ENCODE peak calls at places on chromosomes 7 and 10, in five cellular contexts. B, W, K, Z and E are unnamed samples.

GRCh38 chr7:158325530-158326381 is 261.9 kb downstream of the PTPRN2 start:
- DNase-seq in Z (no peak), K (peak), W (peak), B (no peak), E (no peak)

GRCh38 chr7:139078399-139078798 is 31.1 kb downstream of the ZC3HAV1 start:
- DNase-seq in W (no peak), Z (no peak), B (no peak), K (no peak), E (no peak)

GRCh38 chr7:38322461-38322860 is 49.0 kb upstream of the TARP start:
- DNase-seq in K (no peak), W (no peak), Z (no peak), B (no peak), E (no peak)

GRCh38 chr7:13802651-13803050 is 186.8 kb downstream of the ETV1 start:
- DNase-seq in W (no peak), Z (no peak), B (no peak), K (no peak), E (no peak)

GRCh38 chr10:120962386-120963052 is 111.4 kb downstream of the WDR11 start:
- DNase-seq in B (no peak), W (no peak), Z (no peak), K (no peak), E (no peak)

GRCh38 chr7:158004123-158004490 is 583.5 kb downstream of the PTPRN2 start:
- DNase-seq in K (no peak), B (no peak), Z (no peak), W (no peak), E (no peak)

GRCh38 chr7:152859781-152860191 is 100.2 kb downstream of the ACTR3B start:
- DNase-seq in K (peak), Z (no peak), W (peak), B (no peak), E (no peak)

GRCh38 chr10:31143331-31143935 is 111.8 kb upstream of the ZNF438 start:
- DNase-seq in B (no peak), K (no peak), W (no peak), Z (no peak), E (no peak)

GRCh38 chr7:4383584-4383983 is 298.5 kb upstream of the FOXK1 start:
- DNase-seq in K (no peak), B (no peak), Z (no peak), W (no peak), E (no peak)

GRCh38 chr7:129468087-129468486 is 33.9 kb downstream of the STRIP2 start:
- DNase-seq in Z (no peak), K (no peak), W (no peak), B (no peak), E (no peak)

GRCh38 chr7:111357691-111358090 is 204.6 kb downstream of the IMMP2L start:
- DNase-seq in W (no peak), Z (no peak), K (no peak), B (no peak), E (no peak)

GRCh38 chr10:6186894-6187256 is 15.9 kb upstream of the PFKFB3 start:
- DNase-seq in B (no peak), W (no peak), Z (peak), K (no peak), E (no peak)

GRCh38 chr7:148727501-148728278 is 29.0 kb downstream of the CUL1 start:
- DNase-seq in K (no peak), W (no peak), B (no peak), Z (no peak), E (no peak)
- TF ChIP-seq CTCF in K (no peak), W (no peak), B (no peak), Z (no peak), E (no peak)

DNA sequence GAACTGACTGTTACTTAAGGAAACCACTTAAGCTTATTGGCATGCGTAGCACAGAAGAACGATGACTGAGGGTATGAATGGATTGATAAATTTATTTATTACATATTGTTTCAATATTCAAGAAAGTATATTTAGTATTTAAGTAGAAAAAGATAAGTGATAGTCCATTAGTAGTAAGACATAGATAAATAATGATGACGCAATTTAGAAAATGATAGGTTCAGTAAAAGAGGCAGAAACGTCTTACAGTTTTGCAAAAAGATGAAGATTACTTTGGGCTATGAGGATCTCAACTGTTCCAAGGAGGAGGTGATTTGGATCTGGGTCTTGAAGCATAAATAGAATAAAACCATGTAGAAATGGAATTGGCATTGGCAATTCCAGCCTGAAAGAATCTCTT is 36.6 kb upstream of the RSU1 start:
- DNase-seq in W (no peak), B (no peak), K (no peak), Z (no peak), E (no peak)
- H3K27ac ChIP-seq in W (no peak), B (no peak), K (no peak), Z (no peak), E (no peak)

DNA sequence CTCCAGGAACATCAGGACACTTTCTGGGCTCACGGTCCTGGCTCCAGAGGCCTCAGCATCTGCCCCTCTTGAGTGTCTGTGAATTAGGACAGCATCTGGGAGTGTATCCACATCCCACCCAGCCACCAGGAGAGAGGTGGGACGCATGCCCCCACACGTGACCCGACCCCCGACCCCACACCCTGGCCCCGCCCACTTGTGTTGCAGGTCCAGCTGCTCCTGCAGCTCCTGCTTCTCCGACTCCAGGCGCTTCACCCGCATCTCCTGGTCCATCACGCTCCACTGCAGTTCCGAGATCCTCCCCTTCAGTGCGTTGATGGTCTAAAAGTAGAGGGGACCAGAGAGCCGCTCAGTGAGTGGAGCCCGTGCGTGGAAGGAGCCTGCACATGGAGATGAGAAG is 13.6 kb downstream of the MAD1L1 start:
- DNase-seq in K (no peak), B (no peak), W (no peak), Z (no peak), E (no peak)
- TF ChIP-seq CTCF in K (no peak), B (no peak), W (no peak), Z (no peak), E (no peak)

GRCh38 chr10:119673271-119673670 is 22.1 kb downstream of the BAG3 start:
- DNase-seq in K (no peak), W (peak), B (no peak), Z (no peak), E (no peak)
- H3K27ac ChIP-seq in K (no peak), W (peak), B (no peak), Z (no peak), E (no peak)

GRCh38 chr10:71302874-71303568 is 16.0 kb upstream of the SLC29A3 start:
- DNase-seq in W (peak), Z (peak), B (peak), K (peak), E (no peak)
- TF ChIP-seq CTCF in W (peak), Z (peak), B (peak), K (peak), E (peak)

GRCh38 chr7:2123916-2124315 is 108.8 kb downstream of the MAD1L1 start:
- DNase-seq in B (no peak), W (no peak), K (no peak), Z (no peak), E (no peak)
- H3K27ac ChIP-seq in B (no peak), W (no peak), K (no peak), Z (no peak), E (no peak)

DNA sequence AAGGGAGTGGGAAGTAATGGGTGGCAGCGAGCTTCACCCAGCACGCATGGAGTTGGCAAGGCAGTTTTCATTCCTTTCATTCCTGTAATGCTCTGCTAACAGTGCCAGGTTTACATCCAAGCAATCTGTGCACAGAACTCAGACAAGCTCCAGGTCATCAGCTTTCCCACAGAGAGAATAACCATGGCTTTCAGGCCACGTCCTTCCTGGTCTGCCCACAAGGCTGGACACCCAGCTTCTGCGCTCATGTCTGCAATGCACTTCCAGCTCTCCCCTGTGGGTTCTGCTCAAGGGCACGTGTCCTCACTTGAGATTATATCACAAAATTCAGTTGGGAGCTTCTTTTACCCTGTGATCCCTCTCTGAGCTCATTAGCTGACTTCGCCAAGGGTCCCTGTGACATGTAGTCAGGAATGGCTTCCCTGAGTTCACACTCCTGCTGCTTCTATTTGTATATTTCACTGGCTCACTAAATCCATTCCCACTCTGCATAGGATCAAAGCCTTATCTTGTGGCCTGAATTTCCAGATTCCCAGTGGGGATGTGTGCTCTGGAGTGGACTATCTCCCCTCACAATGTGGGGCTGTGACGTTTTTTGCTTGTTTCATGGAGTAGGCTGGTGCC is 18.6 kb downstream of the AKR1C2 start:
- DNase-seq in B (no peak), K (no peak), Z (peak), W (no peak), E (no peak)
- TF ChIP-seq CTCF in B (no peak), K (no peak), Z (no peak), W (no peak), E (peak)

DNA sequence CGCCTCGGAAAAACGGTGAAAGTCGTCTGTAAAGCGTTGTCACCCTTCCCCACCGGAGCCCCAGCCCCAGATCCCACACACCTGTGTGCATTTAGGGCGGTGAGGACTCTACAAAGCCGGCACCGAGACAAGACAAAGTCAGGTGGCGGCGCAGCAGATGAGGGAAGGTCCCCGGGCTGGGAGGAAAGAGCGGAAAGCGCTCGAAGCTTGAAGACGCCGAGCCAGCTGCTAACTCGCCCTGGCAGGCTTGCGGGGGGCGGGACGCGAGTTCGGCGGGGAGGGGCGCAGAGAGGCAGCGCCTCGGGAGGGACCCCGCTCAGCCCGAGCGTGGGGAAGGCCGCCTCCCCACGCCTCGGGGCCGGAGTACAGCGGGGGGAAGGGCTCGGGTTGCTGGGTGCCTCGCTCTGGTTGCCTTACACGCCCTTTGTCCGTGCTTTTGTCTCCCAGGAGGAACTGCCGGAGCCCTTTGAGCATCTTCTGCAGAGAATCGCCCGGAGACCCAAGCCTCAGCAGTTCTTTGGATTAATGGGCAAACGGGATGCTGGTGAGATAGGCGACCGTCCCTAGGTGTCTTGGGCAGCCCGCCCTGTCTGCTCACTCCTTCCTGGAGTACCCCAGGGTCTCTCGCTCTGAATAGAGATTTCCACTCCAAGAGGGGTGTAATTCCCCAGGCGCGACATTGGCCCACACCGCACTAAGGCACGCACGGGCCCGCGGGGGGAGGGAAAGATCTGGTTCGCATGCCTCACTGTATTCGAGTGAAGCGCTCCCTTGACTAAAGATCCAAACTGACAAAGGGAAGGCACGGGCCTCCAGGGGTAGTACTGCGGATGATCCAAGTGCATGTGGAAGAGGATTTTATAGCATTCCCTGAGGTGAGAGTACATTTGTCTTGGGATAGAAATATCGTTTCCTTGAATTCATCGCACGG is 1.7 kb downstream of the TAC1 start:
- DNase-seq in K (peak), W (peak), B (no peak), Z (peak), E (no peak)
- H3K27ac ChIP-seq in K (no peak), W (no peak), B (no peak), Z (no peak), E (no peak)

GRCh38 chr10:1962025-1962424 is 224.7 kb upstream of the ADARB2 start:
- DNase-seq in B (no peak), Z (no peak), K (peak), W (no peak), E (no peak)
- TF ChIP-seq CTCF in B (no peak), Z (no peak), K (peak), W (peak), E (no peak)

GRCh38 chr10:114719311-114719710 is 61.2 kb upstream of the ABLIM1 start:
- DNase-seq in Z (no peak), W (no peak), B (no peak), K (no peak), E (no peak)
- H3K27ac ChIP-seq in Z (peak), W (no peak), B (no peak), K (no peak), E (no peak)